ENCODE peak calls at places on chromosomes 12 and 14, in six cellular contexts. P is right lobe of liver, C is dorsolateral prefrontal cortex, B is foreskin fibroblast, T is lower lobe of right lung, K is choroid plexus epithelial cell. Q is an unnamed sample.

GRCh38 chr12:121989951-121990647 is 31.6 kb upstream of the BCL7A start:
- DNase-seq in K (no peak), T (no peak), B (no peak), C (no peak), P (no peak), Q (peak; percentile 61)

GRCh38 chr12:32920506-32921085 is 24.0 kb upstream of the PKP2 start:
- DNase-seq in K (peak; percentile 31), T (no peak), C (no peak), B (no peak), P (no peak), Q (no peak)

GRCh38 chr12:25459541-25459951 is 93.5 kb downstream of the LMNTD1 start:
- DNase-seq in C (no peak), B (no peak), P (no peak), K (no peak), T (no peak), Q (no peak)

GRCh38 chr12:40614923-40615322 is 77.3 kb upstream of the CNTN1 start:
- DNase-seq in K (no peak), B (no peak), T (no peak), C (no peak), P (no peak), Q (no peak)

GRCh38 chr14:57031474-57031873 is 221.2 kb upstream of the OTX2 start:
- DNase-seq in K (no peak), B (no peak), T (no peak), C (no peak), P (no peak), Q (no peak)

GRCh38 chr12:84604541-84604940 is 308.1 kb downstream of the SLC6A15 start:
- DNase-seq in P (no peak), T (no peak), C (no peak), B (no peak), K (no peak), Q (no peak)

GRCh38 chr14:95649230-95649629 is 37.0 kb upstream of the TCL1B start:
- DNase-seq in P (no peak), K (no peak), T (no peak), C (no peak), B (no peak), Q (no peak)

GRCh38 chr12:40829738-40830144 is 137.5 kb downstream of the CNTN1 start:
- DNase-seq in C (no peak), T (no peak), B (no peak), K (peak; percentile 3), P (no peak), Q (no peak)

GRCh38 chr12:24833513-24833912 is 115.4 kb downstream of the BCAT1 start:
- DNase-seq in K (no peak), P (no peak), C (no peak), B (no peak), T (no peak), Q (no peak)

GRCh38 chr14:24057867-24058259 is 6.1 kb downstream of the CARMIL3 start:
- DNase-seq in T (no peak), B (no peak), K (no peak), P (no peak), C (no peak), Q (no peak)

GRCh38 chr12:132771126-132771838 is 9.7 kb upstream of the ANKLE2 start:
- DNase-seq in C (no peak), K (peak; percentile 84), B (peak; percentile 33), T (no peak), P (no peak), Q (no peak)

GRCh38 chr12:6824962-6825381 is 3.2 kb upstream of the P3H3 start:
- DNase-seq in B (peak; percentile 45), P (no peak), T (no peak), K (peak; percentile 43), C (no peak), Q (no peak)

GRCh38 chr12:67222302-67222701 is 46.9 kb upstream of the CAND1 start:
- DNase-seq in T (no peak), C (no peak), K (peak; percentile 65), P (no peak), B (no peak), Q (no peak)

GRCh38 chr12:14532152-14532551 is 35.5 kb downstream of the PLBD1 start:
- DNase-seq in T (no peak), C (no peak), B (no peak), P (no peak), K (no peak), Q (no peak)

GRCh38 chr14:80927385-80927989 is 14.1 kb downstream of the CEP128 start:
- DNase-seq in P (no peak), T (no peak), C (no peak), B (no peak), K (no peak), Q (no peak)

GRCh38 chr12:54128466-54128865 is 60.3 kb downstream of the SMUG1 start:
- DNase-seq in B (no peak), P (no peak), T (no peak), C (no peak), K (no peak), Q (no peak)

GRCh38 chr14:34502826-34503225 is 36.7 kb downstream of the EAPP start:
- DNase-seq in P (no peak), T (no peak), C (no peak), B (peak; percentile 12), K (peak; percentile 85), Q (no peak)

GRCh38 chr12:54068423-54069070 is 14.9 kb downstream of the HOXC4 start:
- DNase-seq in P (no peak), T (no peak), B (no peak), C (no peak), K (no peak), Q (no peak)

GRCh38 chr12:50839032-50839431 is 3.7 kb upstream of the TMPRSS12 start:
- DNase-seq in C (no peak), T (no peak), K (no peak), P (no peak), B (no peak), Q (no peak)

GRCh38 chr14:66371776-66372175 is 114.4 kb upstream of the CCDC196 start:
- DNase-seq in B (no peak), K (no peak), T (no peak), C (no peak), P (no peak), Q (no peak)

GRCh38 chr14:58280954-58281787 is 17.2 kb upstream of the ARID4A start:
- DNase-seq in K (peak; percentile 95), C (no peak), B (peak; percentile 65), P (peak; percentile 40), T (no peak), Q (no peak)

GRCh38 chr12:112686373-112686772 is 105.2 kb upstream of the RPH3A start:
- DNase-seq in P (no peak), K (peak; percentile 8), B (peak; percentile 11), T (no peak), C (peak; percentile 47), Q (no peak)

GRCh38 chr12:105279460-105280056 is 43.6 kb upstream of the APPL2 start:
- DNase-seq in P (peak; percentile 24), B (no peak), T (no peak), K (peak; percentile 65), C (no peak), Q (no peak)

DNA sequence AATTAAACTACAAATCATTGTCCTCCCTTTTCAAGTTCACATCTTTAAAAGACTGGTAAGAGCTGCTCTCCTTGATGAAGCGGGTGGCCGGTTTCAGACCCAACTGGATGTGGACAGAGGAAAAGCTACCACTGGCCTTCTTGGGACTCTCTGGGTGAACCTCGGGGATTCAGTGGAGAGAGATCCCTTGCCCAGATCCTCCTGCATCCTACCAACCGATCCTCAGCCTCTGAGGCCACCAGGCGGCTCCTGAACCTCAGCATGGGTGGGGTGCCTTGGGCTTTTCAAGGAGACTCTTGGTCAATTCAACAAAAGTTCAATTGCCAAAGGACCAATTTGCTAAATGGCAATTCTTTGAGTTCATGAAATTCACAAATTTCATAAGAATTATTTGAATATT is 84.5 kb downstream of the ZFP36L1 start:
- DNase-seq in T (no peak), K (no peak), C (no peak), B (no peak), P (no peak), Q (no peak)
- TF ChIP-seq CTCF in T (no peak), K (no peak), C (no peak), B (no peak), P (no peak), Q (no peak)

GRCh38 chr12:20376984-20377383 is 8.6 kb downstream of the PDE3A start:
- DNase-seq in B (no peak), P (no peak), C (no peak), T (no peak), K (peak; percentile 65), Q (no peak)
- TF ChIP-seq CTCF in B (peak; percentile 16), P (peak; percentile 23), C (no peak), T (no peak), K (peak; percentile 54), Q (peak; percentile 80)

GRCh38 chr12:124720019-124720686 is 143.5 kb downstream of the SCARB1 start:
- DNase-seq in P (no peak), K (peak; percentile 71), C (no peak), B (peak; percentile 41), T (no peak), Q (no peak)
- TF ChIP-seq CTCF in P (peak; percentile 15), K (peak; percentile 69), C (no peak), B (peak; percentile 42), T (peak; percentile 25), Q (peak; percentile 71)

DNA sequence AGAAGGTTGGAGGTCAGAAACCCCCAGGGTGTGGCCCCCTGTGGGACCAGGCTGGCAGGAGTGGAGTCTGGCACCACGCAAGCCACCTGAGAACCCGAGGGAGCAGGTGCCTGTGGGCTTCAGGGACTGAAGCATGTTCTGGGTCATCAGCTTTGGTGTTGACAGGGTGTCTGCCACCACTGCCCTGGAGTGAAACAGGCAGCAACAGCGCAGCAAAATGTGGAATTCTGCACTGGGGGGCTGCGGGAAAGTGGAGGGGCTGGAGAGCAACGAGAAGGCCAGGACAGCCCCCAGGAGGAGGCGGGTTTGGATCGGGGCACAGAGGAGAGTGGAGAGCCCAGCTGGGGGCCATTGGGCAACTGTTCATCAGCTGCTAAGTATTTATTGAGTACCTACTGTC is 15.9 kb downstream of the PHETA1 start:
- DNase-seq in B (no peak), P (no peak), C (no peak), K (no peak), T (no peak), Q (no peak)
- TF ChIP-seq CTCF in B (no peak), P (no peak), C (no peak), K (no peak), T (no peak), Q (no peak)

GRCh38 chr14:92481386-92481785 is 32.2 kb upstream of the RIN3 start:
- DNase-seq in P (no peak), B (peak; percentile 30), C (no peak), T (no peak), K (peak; percentile 84), Q (no peak)
- TF ChIP-seq CTCF in P (peak; percentile 22), B (peak; percentile 51), C (no peak), T (no peak), K (peak; percentile 72), Q (peak; percentile 67)

GRCh38 chr14:101082436-101083384 is 179.2 kb upstream of the RTL1 start:
- DNase-seq in B (no peak), T (no peak), C (no peak), P (no peak), K (no peak), Q (no peak)

GRCh38 chr14:101082036-101082435 is 178.5 kb upstream of the RTL1 start:
- DNase-seq in K (no peak), P (no peak), T (no peak), C (no peak), B (no peak), Q (no peak)

GRCh38 chr14:101084436-101084826 is 180.9 kb upstream of the RTL1 start:
- DNase-seq in P (no peak), T (no peak), C (no peak), B (no peak), K (no peak), Q (no peak)

GRCh38 chr14:101080922-101081593 is 177.5 kb upstream of the RTL1 start:
- DNase-seq in C (no peak), T (no peak), P (no peak), K (no peak), B (no peak), Q (no peak)

GRCh38 chr14:101083564-101084435 is 180.3 kb upstream of the RTL1 start:
- DNase-seq in P (no peak), T (no peak), K (no peak), C (no peak), B (no peak), Q (peak; percentile 58)
- TF ChIP-seq CTCF in P (no peak), T (no peak), K (peak; percentile 35), C (no peak), B (no peak), Q (peak; percentile 40)

Q was measured in chondrocyte.